ENCODE peak calls at places on chromosome 14, in six cellular contexts. I is breast epithelium, T is neural crest cell, X is HT-29, L is GM13976, R is fibroblast of pulmonary artery. N is an unnamed sample.

GRCh38 chr14:69038449-69039286 is 59.6 kb upstream of the ACTN1 start:
- DNase-seq in R (peak), T (no peak), I (no peak), X (no peak), L (no peak), N (peak)

GRCh38 chr14:21626491-21627230 is 8.1 kb downstream of the OR10G2 start:
- DNase-seq in I (no peak), L (no peak), R (no peak), T (no peak), X (no peak), N (peak)

GRCh38 chr14:93150227-93151206 is 34.2 kb downstream of the MOAP1 start:
- DNase-seq in X (no peak), L (peak), T (no peak), R (no peak), I (no peak), N (no peak)

GRCh38 chr14:102058931-102059330 is 27.9 kb downstream of the HSP90AA1 start:
- DNase-seq in X (no peak), L (peak), R (no peak), T (no peak), I (no peak), N (no peak)

GRCh38 chr14:105304565-105304964 is 3.8 kb upstream of the BRF1 start:
- DNase-seq in I (no peak), L (no peak), T (no peak), X (no peak), R (no peak), N (no peak)

GRCh38 chr14:95478818-95479217 is 37.6 kb downstream of the SYNE3 start:
- DNase-seq in L (no peak), I (no peak), X (no peak), T (no peak), R (no peak), N (no peak)

GRCh38 chr14:61186793-61187641 is 94.1 kb downstream of the TMEM30B start:
- DNase-seq in T (no peak), L (no peak), X (no peak), R (no peak), I (no peak), N (peak)

GRCh38 chr14:22597265-22597664 is 835 bp upstream of the ABHD4 start:
- DNase-seq in L (no peak), I (no peak), X (no peak), R (no peak), T (no peak), N (no peak)

GRCh38 chr14:50804181-50804721 is 26.7 kb downstream of the NIN start:
- DNase-seq in I (no peak), R (peak), X (no peak), T (no peak), L (no peak), N (peak)

GRCh38 chr14:104103061-104104005 is 17.8 kb downstream of the ASPG start:
- DNase-seq in X (no peak), T (no peak), L (no peak), I (no peak), R (no peak), N (no peak)

GRCh38 chr14:24428628-24429394 is 657 bp downstream of the CBLN3 start:
- DNase-seq in I (no peak), X (no peak), L (no peak), T (no peak), R (no peak), N (no peak)

GRCh38 chr14:34971381-34971780 is 11.4 kb upstream of the SRP54 start:
- DNase-seq in I (no peak), R (no peak), T (no peak), L (no peak), X (no peak), N (peak)

GRCh38 chr14:105290598-105291356 is 10.0 kb downstream of the BRF1 start:
- DNase-seq in L (no peak), I (no peak), R (no peak), X (no peak), T (no peak), N (peak)

GRCh38 chr14:72679591-72680151 is 214.2 kb downstream of the DPF3 start:
- DNase-seq in L (no peak), I (no peak), R (no peak), X (no peak), T (no peak), N (no peak)

GRCh38 chr14:37056473-37056872 is 115.9 kb downstream of the SLC25A21 start:
- DNase-seq in X (no peak), R (peak), T (no peak), I (no peak), L (no peak), N (peak)

GRCh38 chr14:102586420-102587119 is 5.9 kb upstream of the RCOR1 start:
- DNase-seq in R (no peak), T (no peak), L (no peak), I (no peak), X (no peak), N (no peak)

GRCh38 chr14:24160499-24160849 is 591 bp upstream of the IRF9 start:
- DNase-seq in R (no peak), X (no peak), I (no peak), T (no peak), L (no peak), N (no peak)

GRCh38 chr14:54299393-54300363 is 97.1 kb upstream of the CDKN3 start:
- DNase-seq in L (no peak), X (no peak), T (no peak), I (no peak), R (peak), N (no peak)

GRCh38 chr14:34241185-34241711 is 220.8 kb downstream of the SPTSSA start:
- DNase-seq in I (no peak), R (no peak), L (no peak), T (no peak), X (no peak), N (no peak)

GRCh38 chr14:33430414-33430813 is 491.7 kb downstream of the NPAS3 start:
- DNase-seq in X (no peak), I (no peak), L (no peak), T (no peak), R (no peak), N (no peak)

GRCh38 chr14:33280646-33281045 is 342.0 kb downstream of the NPAS3 start:
- DNase-seq in I (no peak), R (peak), L (no peak), X (no peak), T (no peak), N (no peak)

GRCh38 chr14:22386924-22387775 is 201.9 kb downstream of the DAD1 start:
- DNase-seq in I (peak), T (peak), L (peak), X (peak), R (peak), N (peak)

GRCh38 chr14:77325746-77326094 is 4.9 kb downstream of the GSTZ1 start:
- DNase-seq in R (no peak), X (no peak), I (no peak), T (no peak), L (no peak), N (no peak)

GRCh38 chr14:76962303-76962660 is 66.2 kb downstream of the IRF2BPL start:
- DNase-seq in I (no peak), L (no peak), X (no peak), T (no peak), R (no peak), N (no peak)

GRCh38 chr14:65249471-65250161 is 147.3 kb upstream of the MAX start:
- DNase-seq in T (no peak), X (no peak), L (no peak), R (no peak), I (no peak), N (no peak)

GRCh38 chr14:67583711-67584644 is 16.1 kb downstream of the PIGH start:
- DNase-seq in R (peak), X (peak), T (peak), L (peak), I (no peak), N (peak)

GRCh38 chr14:74934476-74935339 is 11.6 kb upstream of the RPS6KL1 start:
- DNase-seq in L (no peak), I (no peak), T (no peak), X (no peak), R (no peak), N (no peak)

GRCh38 chr14:70828188-70828587 is 18.9 kb upstream of the MAP3K9 start:
- DNase-seq in I (no peak), X (no peak), T (no peak), R (no peak), L (no peak), N (no peak)

GRCh38 chr14:23562822-23563472 is 4.6 kb downstream of the AP1G2 start:
- DNase-seq in R (peak), X (peak), L (peak), I (no peak), T (peak), N (peak)

GRCh38 chr14:45716506-45716905 is 463.5 kb upstream of the MIS18BP1 start:
- DNase-seq in I (no peak), R (no peak), X (peak), T (peak), L (no peak), N (no peak)

GRCh38 chr14:97379091-97379531 is 581.9 kb downstream of the VRK1 start:
- DNase-seq in I (no peak), R (no peak), X (no peak), T (no peak), L (no peak), N (no peak)

GRCh38 chr14:91834571-91834970 is 32.8 kb downstream of the TC2N start:
- DNase-seq in X (no peak), I (no peak), L (no peak), R (no peak), T (no peak), N (no peak)

GRCh38 chr14:29339491-29339890 is 572.9 kb downstream of the FOXG1 start:
- DNase-seq in L (no peak), I (no peak), R (peak), X (no peak), T (no peak), N (peak)

GRCh38 chr14:72060917-72061316 is 128.7 kb downstream of the RGS6 start:
- DNase-seq in I (no peak), R (no peak), X (no peak), L (no peak), T (no peak), N (no peak)

GRCh38 chr14:38201137-38201828 is 6.4 kb upstream of the SSTR1 start:
- DNase-seq in I (no peak), R (no peak), T (no peak), L (no peak), X (no peak), N (no peak)

GRCh38 chr14:88546621-88547385 is 8.0 kb downstream of the PTPN21 start:
- DNase-seq in R (no peak), T (no peak), I (no peak), L (no peak), X (no peak), N (no peak)

GRCh38 chr14:63027719-63028118 is 17.5 kb downstream of the KCNH5 start:
- DNase-seq in T (no peak), I (no peak), R (no peak), L (no peak), X (no peak), N (no peak)